ENCODE peak calls at places on chromosomes 16 and 17, in ten cellular contexts. F is effector CD4-positive, alpha-beta T cell; Q is posterior vena cava; X is ureter; E is Ammon's horn; I is C1 segment of cervical spinal cord; J is ELF-1; W is iPS-NIHi11; R is PC-9; U is EL. Y is an unnamed sample.

GRCh38 chr17:21817791-21818364 is 125.6 kb downstream of the KCNJ18 start:
- DNase-seq in F (no peak), Q (no peak), X (no peak), E (no peak), I (no peak), J (no peak), W (no peak), R (no peak), U (no peak), Y (no peak)

GRCh38 chr16:70777496-70777895 is 23.5 kb downstream of the VAC14 start:
- DNase-seq in F (no peak), Q (peak), X (no peak), E (no peak), I (no peak), J (no peak), W (no peak), R (no peak), U (no peak), Y (no peak)

GRCh38 chr16:50613281-50613991 is 65.2 kb downstream of the NKD1 start:
- DNase-seq in F (no peak), Q (no peak), X (peak), E (no peak), I (no peak), J (no peak), W (no peak), R (no peak), U (no peak), Y (no peak)

GRCh38 chr16:68219708-68220378 is 16.1 kb downstream of the ESRP2 start:
- DNase-seq in F (no peak), Q (no peak), X (no peak), E (no peak), I (no peak), J (no peak), W (no peak), R (no peak), U (no peak), Y (no peak)

GRCh38 chr16:85329059-85329812 is 217.0 kb upstream of the CIBAR2 start:
- DNase-seq in F (no peak), Q (no peak), X (no peak), E (no peak), I (no peak), J (peak), W (no peak), R (no peak), U (no peak), Y (no peak)

GRCh38 chr17:56936697-56937322 is 23.0 kb upstream of the TRIM25 start:
- DNase-seq in F (no peak), Q (no peak), X (no peak), E (no peak), I (no peak), J (no peak), W (no peak), R (no peak), U (no peak), Y (no peak)

GRCh38 chr17:41555105-41555887 is 16.6 kb downstream of the KRT9 start:
- DNase-seq in F (no peak), Q (no peak), X (no peak), E (no peak), I (no peak), J (peak), W (no peak), R (no peak), U (peak), Y (no peak)

GRCh38 chr17:66915204-66915611 is 49.3 kb upstream of the CACNG4 start:
- DNase-seq in F (no peak), Q (peak), X (peak), E (no peak), I (no peak), J (no peak), W (peak), R (peak), U (peak), Y (no peak)

GRCh38 chr17:720706-721539 is 6.3 kb upstream of the VPS53 start:
- DNase-seq in F (no peak), Q (no peak), X (no peak), E (no peak), I (no peak), J (no peak), W (no peak), R (no peak), U (no peak), Y (no peak)

GRCh38 chr16:27273330-27273669 is 4.7 kb upstream of the NSMCE1 start:
- DNase-seq in F (no peak), Q (no peak), X (peak), E (no peak), I (no peak), J (no peak), W (no peak), R (no peak), U (no peak), Y (no peak)

GRCh38 chr17:42680331-42680808 is 1.3 kb downstream of the CCR10 start:
- DNase-seq in F (no peak), Q (no peak), X (no peak), E (no peak), I (no peak), J (peak), W (no peak), R (no peak), U (peak), Y (no peak)

GRCh38 chr16:86563489-86564345 is 2.9 kb upstream of the FOXC2 start:
- DNase-seq in F (peak), Q (peak), X (peak), E (peak), I (peak), J (peak), W (peak), R (peak), U (peak), Y (peak)

GRCh38 chr17:44556854-44557606 is at the start of gene FZD2:
- DNase-seq in F (no peak), Q (peak), X (peak), E (peak), I (peak), J (peak), W (peak), R (peak), U (peak), Y (peak)

GRCh38 chr17:74452027-74452840 is 14.2 kb upstream of the CD300A start:
- DNase-seq in F (no peak), Q (no peak), X (no peak), E (no peak), I (no peak), J (peak), W (peak), R (no peak), U (no peak), Y (no peak)

GRCh38 chr17:19755392-19755791 is 7.3 kb upstream of the ALDH3A1 start:
- DNase-seq in F (no peak), Q (no peak), X (no peak), E (no peak), I (no peak), J (no peak), W (no peak), R (no peak), U (no peak), Y (no peak)

GRCh38 chr16:81937305-81938038 is 73.8 kb downstream of the SDR42E1 start:
- DNase-seq in F (no peak), Q (no peak), X (no peak), E (no peak), I (no peak), J (no peak), W (peak), R (no peak), U (no peak), Y (no peak)

GRCh38 chr16:74449470-74449869 is 28.2 kb upstream of the CLEC18B start:
- DNase-seq in F (no peak), Q (peak), X (no peak), E (no peak), I (no peak), J (peak), W (no peak), R (peak), U (peak), Y (no peak)

GRCh38 chr16:66359811-66360608 is 6.5 kb upstream of the CDH5 start:
- DNase-seq in F (no peak), Q (no peak), X (no peak), E (no peak), I (no peak), J (peak), W (no peak), R (no peak), U (no peak), Y (no peak)

GRCh38 chr16:9138731-9139501 is 47.5 kb downstream of the HAPSTR1 start:
- DNase-seq in F (peak), Q (peak), X (peak), E (peak), I (peak), J (peak), W (peak), R (no peak), U (peak), Y (peak)

GRCh38 chr16:85313541-85314208 is 201.4 kb upstream of the CIBAR2 start:
- DNase-seq in F (no peak), Q (peak), X (peak), E (peak), I (peak), J (no peak), W (no peak), R (no peak), U (no peak), Y (no peak)

GRCh38 chr16:83136419-83136818 is 509.6 kb downstream of the CDH13 start:
- DNase-seq in F (no peak), Q (no peak), X (no peak), E (no peak), I (no peak), J (no peak), W (no peak), R (no peak), U (no peak), Y (no peak)

GRCh38 chr17:69523252-69523861 is 108.9 kb downstream of the MAP2K6 start:
- DNase-seq in F (no peak), Q (no peak), X (peak), E (peak), I (peak), J (peak), W (peak), R (peak), U (peak), Y (no peak)

GRCh38 chr17:66784621-66785364 is 50.1 kb upstream of the CACNG5 start:
- DNase-seq in F (no peak), Q (no peak), X (no peak), E (no peak), I (no peak), J (no peak), W (no peak), R (peak), U (no peak), Y (no peak)

GRCh38 chr17:15457723-15458094 is 9.7 kb downstream of the CDRT4 start:
- DNase-seq in F (no peak), Q (no peak), X (no peak), E (peak), I (peak), J (no peak), W (no peak), R (no peak), U (no peak), Y (no peak)

GRCh38 chr17:58268326-58268725 is 12.4 kb downstream of the MPO start:
- DNase-seq in F (no peak), Q (no peak), X (peak), E (no peak), I (no peak), J (no peak), W (peak), R (no peak), U (no peak), Y (no peak)

GRCh38 chr16:86466695-86467406 is 43.5 kb upstream of the FOXF1 start:
- DNase-seq in F (no peak), Q (no peak), X (peak), E (no peak), I (no peak), J (no peak), W (no peak), R (no peak), U (no peak), Y (no peak)

GRCh38 chr17:50491510-50491909 is 12.8 kb downstream of the RSAD1 start:
- DNase-seq in F (no peak), Q (no peak), X (no peak), E (no peak), I (no peak), J (no peak), W (no peak), R (no peak), U (no peak), Y (no peak)

GRCh38 chr16:58732545-58733247 is 1.4 kb downstream of the GOT2 start:
- DNase-seq in F (no peak), Q (no peak), X (no peak), E (no peak), I (no peak), J (peak), W (no peak), R (no peak), U (peak), Y (no peak)

GRCh38 chr16:4489030-4489429 is 12.8 kb downstream of the HMOX2 start:
- DNase-seq in F (no peak), Q (no peak), X (no peak), E (no peak), I (no peak), J (no peak), W (no peak), R (no peak), U (peak), Y (no peak)

GRCh38 chr17:3039748-3040147 is 23.7 kb downstream of the OR1D5 start:
- DNase-seq in F (no peak), Q (no peak), X (no peak), E (peak), I (no peak), J (no peak), W (no peak), R (no peak), U (no peak), Y (no peak)